ENCODE peak calls at places on chromosomes 3 and 15, in nine cellular contexts. F is ureter; M is NCI-H510A; O is right cardiac atrium; N is pancreas; V is stimulated activated CD4-positive, alpha-beta T cell treated with anti-CD3 and anti-CD28 coated beads, Interleukin-1b, Interleukin-23, amount 100 ng/mL, for 1 hour; S is activated naive CD8-positive, alpha-beta T cell treated with anti-CD3 and anti-CD28 coated beads for 36 hours; L is progenitor cell of endocrine pancreas; X is dermis blood vessel endothelial cell. W is an unnamed sample.

GRCh38 chr15:66948294-66948693 is 117.1 kb upstream of the SMAD3 start:
- DNase-seq in F (no peak), S (no peak), M (no peak), N (no peak), O (no peak), X (no peak), L (no peak), V (no peak), W (no peak)

GRCh38 chr3:54042259-54042823 is 80.0 kb upstream of the CACNA2D3 start:
- DNase-seq in O (peak), X (no peak), L (no peak), N (no peak), V (no peak), M (no peak), F (no peak), S (no peak), W (no peak)

GRCh38 chr3:142417302-142417701 is 30.5 kb downstream of the XRN1 start:
- DNase-seq in X (no peak), S (no peak), N (no peak), L (no peak), O (no peak), F (no peak), V (no peak), M (no peak), W (no peak)

GRCh38 chr15:96107922-96108321 is 222.6 kb upstream of the NR2F2 start:
- DNase-seq in S (no peak), V (no peak), F (no peak), M (no peak), O (no peak), N (no peak), L (no peak), X (no peak), W (no peak)

GRCh38 chr3:58351920-58352319 is 19.2 kb downstream of the PXK start:
- DNase-seq in F (no peak), V (no peak), L (no peak), M (no peak), X (no peak), O (no peak), S (no peak), N (no peak), W (no peak)

GRCh38 chr3:49470714-49471420 is 800 bp downstream of the DAG1 start:
- DNase-seq in F (no peak), M (no peak), S (no peak), N (no peak), O (no peak), X (peak), L (no peak), V (no peak), W (no peak)

GRCh38 chr3:168828943-168829342 is 733.2 kb upstream of the GOLIM4 start:
- DNase-seq in O (no peak), V (no peak), N (no peak), F (no peak), X (no peak), M (no peak), S (no peak), L (no peak), W (no peak)

GRCh38 chr3:155404486-155404885 is 111.0 kb upstream of the STRIT1 start:
- DNase-seq in M (no peak), V (no peak), F (no peak), S (no peak), N (no peak), O (no peak), X (no peak), L (no peak), W (no peak)

GRCh38 chr15:58407786-58408185 is 24.0 kb upstream of the LIPC start:
- DNase-seq in X (no peak), L (no peak), S (no peak), O (no peak), M (no peak), N (no peak), V (no peak), F (no peak), W (no peak)

GRCh38 chr3:42092006-42092405 is 849 bp downstream of the TRAK1 start:
- DNase-seq in F (no peak), V (no peak), N (no peak), M (no peak), X (no peak), L (no peak), S (no peak), O (no peak), W (no peak)

GRCh38 chr15:48177875-48178611 is at the start of gene MYEF2:
- DNase-seq in L (peak), S (peak), X (peak), V (peak), N (peak), M (peak), O (peak), F (peak), W (peak)

GRCh38 chr15:68436680-68437079 is 4.7 kb upstream of the ITGA11 start:
- DNase-seq in X (no peak), L (no peak), F (no peak), S (no peak), V (no peak), M (no peak), O (no peak), N (no peak), W (no peak)

GRCh38 chr15:83514584-83514983 is 67.4 kb downstream of the SH3GL3 start:
- DNase-seq in O (no peak), M (no peak), S (no peak), F (no peak), L (no peak), N (no peak), V (no peak), X (no peak), W (no peak)

GRCh38 chr3:63817209-63817608 is 1.9 kb upstream of the C3orf49 start:
- DNase-seq in S (no peak), N (no peak), M (no peak), V (no peak), O (no peak), L (no peak), X (no peak), F (no peak), W (no peak)

GRCh38 chr15:70466895-70467529 is 296.3 kb downstream of the UACA start:
- DNase-seq in V (no peak), S (peak), L (peak), M (no peak), N (no peak), X (peak), F (peak), O (peak), W (peak)

GRCh38 chr3:94873751-94874150 is 810.9 kb downstream of the NSUN3 start:
- DNase-seq in F (no peak), O (peak), X (no peak), L (no peak), N (no peak), M (no peak), V (no peak), S (no peak), W (no peak)

GRCh38 chr3:33096103-33096868 is 660 bp downstream of the GLB1 start:
- DNase-seq in S (peak), O (peak), M (peak), V (no peak), L (peak), N (peak), F (peak), X (peak), W (no peak)

GRCh38 chr3:195715583-195716266 is 5.1 kb upstream of the MUC20 start:
- DNase-seq in S (peak), O (no peak), L (no peak), V (no peak), F (peak), N (peak), M (no peak), X (no peak), W (no peak)

GRCh38 chr3:46865034-46865507 is 1.8 kb upstream of the MYL3 start:
- DNase-seq in X (no peak), F (no peak), L (no peak), N (no peak), S (no peak), V (no peak), O (peak), M (no peak), W (no peak)

GRCh38 chr3:44355634-44356033 is 17.1 kb downstream of the TCAIM start:
- DNase-seq in N (no peak), O (no peak), L (no peak), M (no peak), V (no peak), F (no peak), S (no peak), X (peak), W (peak)

GRCh38 chr15:92495468-92495867 is 101.8 kb downstream of the ST8SIA2 start:
- DNase-seq in S (no peak), O (no peak), F (no peak), X (no peak), V (no peak), N (no peak), M (no peak), L (no peak), W (no peak)

GRCh38 chr3:136750209-136750921 is 1.8 kb downstream of the STAG1 start:
- DNase-seq in X (peak), N (no peak), O (no peak), F (no peak), L (no peak), S (no peak), V (no peak), M (no peak), W (no peak)

GRCh38 chr15:88664151-88664778 is 25.4 kb downstream of the ISG20 start:
- DNase-seq in L (no peak), X (peak), V (peak), M (no peak), N (no peak), O (no peak), S (peak), F (no peak), W (no peak)

W was measured in uterus.